ENCODE peak calls at places on chromosomes 13 and 19, in six cellular contexts. C, S, T, N, G and R are unnamed samples.

GRCh38 chr13:70523622-70524021 is 415.4 kb upstream of the KLHL1 start:
- DNase-seq in C (no peak), S (no peak), N (no peak), T (no peak), G (no peak), R (no peak)

GRCh38 chr13:76474356-76474755 is 411.8 kb downstream of the KCTD12 start:
- DNase-seq in S (no peak), G (no peak), C (no peak), N (no peak), T (no peak), R (no peak)

GRCh38 chr19:18532208-18532890 is 10.5 kb upstream of the ELL start:
- DNase-seq in T (no peak), C (no peak), N (no peak), S (no peak), G (no peak), R (no peak)

GRCh38 chr19:611506-611869 is 21.8 kb downstream of the HCN2 start:
- DNase-seq in N (no peak), T (no peak), S (no peak), C (no peak), G (peak; percentile 99), R (no peak)

GRCh38 chr19:2587001-2587719 is 111.2 kb downstream of the GADD45B start:
- DNase-seq in S (peak; percentile 15), G (no peak), N (peak; percentile 44), C (no peak), T (no peak), R (no peak)

GRCh38 chr13:38685974-38686571 is 804 bp upstream of the FREM2 start:
- DNase-seq in G (peak; percentile 6), C (no peak), N (no peak), T (no peak), S (no peak), R (no peak)

GRCh38 chr19:58439576-58440554 is at the start of gene ZNF132:
- DNase-seq in N (peak; percentile 98), T (no peak), S (peak; percentile 99), G (peak; percentile 99), C (peak; percentile 9), R (peak; percentile 88)

GRCh38 chr19:54806516-54806838 is 3.1 kb downstream of the KIR2DL4 start:
- DNase-seq in G (no peak), T (no peak), N (no peak), S (no peak), C (no peak), R (no peak)

GRCh38 chr19:57465680-57466381 is 8.9 kb upstream of the VN1R1 start:
- DNase-seq in S (no peak), N (no peak), C (no peak), G (peak; percentile 50), T (peak; percentile 57), R (no peak)

GRCh38 chr19:14367016-14367415 is 14.2 kb upstream of the ADGRE5 start:
- DNase-seq in N (no peak), S (no peak), C (no peak), T (no peak), G (no peak), R (no peak)

GRCh38 chr19:14366529-14366928 is 14.7 kb upstream of the ADGRE5 start:
- DNase-seq in C (peak; percentile 16), S (peak; percentile 54), G (peak; percentile 50), T (peak; percentile 69), N (peak; percentile 73), R (no peak)

GRCh38 chr19:14363203-14364097 is 17.8 kb upstream of the ADGRE5 start:
- DNase-seq in T (peak; percentile 25), G (peak; percentile 30), C (peak; percentile 53), S (peak; percentile 67), N (peak; percentile 72), R (peak; percentile 77)

GRCh38 chr19:14361824-14362223 is 19.4 kb upstream of the ADGRE5 start:
- DNase-seq in T (no peak), S (no peak), C (no peak), G (no peak), N (no peak), R (no peak)
- TF ChIP-seq CTCF in T (peak; percentile 40), S (no peak), C (no peak), G (peak; percentile 51), N (no peak), R (peak; percentile 41)

GRCh38 chr19:43560687-43561086 is 14.6 kb downstream of the XRCC1 start:
- DNase-seq in C (no peak), T (peak; percentile 19), N (no peak), S (no peak), G (peak; percentile 13), R (no peak)
- TF ChIP-seq CTCF in C (no peak), T (peak; percentile 35), N (no peak), S (no peak), G (peak; percentile 44), R (no peak)

DNA sequence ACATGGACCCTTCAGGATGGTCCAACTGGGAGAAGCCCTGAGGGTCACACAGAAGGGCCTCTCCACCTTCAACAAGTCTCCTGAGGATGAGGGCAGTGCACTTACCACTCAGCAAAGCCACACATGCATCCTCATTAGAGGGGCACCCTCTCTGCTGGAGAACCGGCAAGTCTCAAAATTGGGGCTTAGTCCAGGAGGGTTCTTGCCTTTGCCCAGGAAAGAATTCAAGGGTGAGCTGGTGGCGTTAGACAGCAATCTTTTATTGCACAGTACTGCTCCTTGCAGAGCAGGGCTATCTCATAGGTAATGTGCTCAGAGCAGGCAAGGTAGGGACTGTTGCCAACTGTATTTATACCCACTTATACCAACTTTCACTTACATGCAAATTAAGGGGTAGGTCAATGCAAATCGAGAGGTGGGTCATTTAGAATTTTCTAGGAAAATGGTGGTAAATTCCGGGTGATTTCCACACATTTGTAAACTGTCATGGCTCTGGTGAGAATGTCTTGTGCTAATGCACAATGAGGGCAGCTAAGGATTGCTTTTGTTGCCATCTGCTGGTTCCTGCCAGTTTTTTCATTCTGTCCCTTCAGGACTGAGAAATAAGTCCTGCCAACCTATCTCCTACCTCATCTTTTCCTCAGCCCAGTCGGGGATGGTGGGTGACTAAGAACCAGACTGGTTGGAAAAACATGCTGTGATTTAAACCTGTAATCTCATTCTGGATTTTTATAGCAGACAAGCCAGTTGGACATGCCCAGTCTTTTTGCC is 27.8 kb upstream of the IGSF23 start:
- DNase-seq in C (no peak), N (no peak), S (no peak), G (peak; percentile 61), T (no peak), R (no peak)
- TF ChIP-seq CTCF in C (no peak), N (no peak), S (no peak), G (peak; percentile 41), T (peak; percentile 42), R (no peak)

DNA sequence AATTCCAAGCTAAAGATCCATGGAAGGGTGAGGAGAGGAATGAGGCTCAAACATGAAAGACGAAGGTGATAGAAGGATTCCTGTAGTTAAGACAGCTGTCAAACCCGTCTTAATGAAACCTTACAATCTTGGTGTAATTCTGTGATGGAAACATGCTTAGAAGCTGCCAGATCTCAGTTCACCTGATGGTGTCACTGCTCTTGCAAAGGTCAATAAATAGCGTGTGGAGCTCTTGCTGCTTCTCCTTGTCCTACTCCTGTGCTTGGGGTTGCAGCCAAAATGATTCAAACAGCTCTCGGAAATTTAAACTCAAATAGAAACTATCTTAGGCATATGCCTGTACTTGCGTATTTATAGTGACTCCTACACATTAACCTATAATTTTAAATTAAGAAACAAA is 1705.0 kb downstream of the OLFM4 start:
- DNase-seq in N (no peak), G (no peak), T (peak; percentile 3), C (no peak), S (no peak), R (no peak)
- TF ChIP-seq CTCF in N (no peak), G (no peak), T (no peak), C (peak; percentile 20), S (no peak), R (no peak)

GRCh38 chr19:11890634-11891033 is 3.1 kb downstream of the ZNF69 start:
- DNase-seq in G (no peak), T (no peak), N (no peak), S (no peak), C (no peak), R (no peak)

GRCh38 chr19:11887247-11887617 is 350 bp upstream of the ZNF69 start:
- DNase-seq in T (no peak), C (no peak), G (no peak), N (no peak), S (no peak), R (no peak)

DNA sequence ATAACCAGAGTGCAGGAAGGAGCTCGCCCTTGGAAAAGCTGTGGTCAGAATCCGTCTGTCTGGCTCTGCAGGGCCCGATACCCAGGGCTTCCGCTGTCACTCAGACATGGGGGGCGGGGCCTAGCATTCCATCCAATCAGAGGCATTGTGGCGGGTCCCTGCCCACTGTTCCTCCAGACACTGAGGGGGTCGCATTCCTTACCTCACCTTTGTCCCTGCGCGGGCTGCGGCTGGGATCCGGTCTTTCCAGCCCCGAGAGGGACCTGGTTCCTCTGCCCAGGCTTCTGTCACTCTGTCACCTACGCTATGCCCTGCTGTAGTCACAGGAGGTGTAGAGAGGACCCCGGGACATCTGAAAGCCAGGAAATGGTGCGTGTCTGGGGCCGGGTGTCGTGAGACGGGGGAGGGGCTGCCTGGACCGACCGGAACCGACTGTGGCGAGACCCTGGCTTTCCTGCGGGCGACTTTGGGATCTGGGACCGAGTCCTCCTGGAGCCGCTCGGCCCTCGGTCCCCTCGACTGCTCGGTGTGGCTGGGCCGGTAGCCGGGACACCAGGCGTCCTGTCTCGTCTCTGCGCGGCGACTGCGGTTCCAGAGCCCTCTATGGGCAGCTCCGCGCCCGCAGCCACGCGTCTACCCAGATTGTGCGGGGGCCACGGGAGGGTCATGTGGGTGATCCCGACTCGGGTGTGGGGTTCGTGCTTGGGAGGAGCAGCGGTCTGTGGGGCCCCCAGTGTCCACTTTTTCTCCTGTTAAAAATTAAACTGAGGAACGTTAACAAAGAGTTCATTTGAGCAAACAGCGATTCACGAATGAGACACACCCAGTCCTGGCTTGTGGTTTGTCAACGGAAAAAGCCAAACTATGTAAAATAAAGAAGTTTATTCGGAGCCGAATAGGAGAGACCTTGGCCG is at the start of gene ZNF69:
- DNase-seq in S (peak; percentile 94), T (peak; percentile 92), G (peak; percentile 54), N (peak; percentile 92), C (peak; percentile 90), R (peak; percentile 90)
- TF ChIP-seq CTCF in S (peak; percentile 28), T (peak; percentile 42), G (peak; percentile 26), N (peak; percentile 12), C (peak; percentile 54), R (peak; percentile 58)

GRCh38 chr13:109275848-109276247 is 510.5 kb downstream of the IRS2 start:
- DNase-seq in C (no peak), T (no peak), G (no peak), S (no peak), N (no peak), R (no peak)
- TF ChIP-seq CTCF in C (peak; percentile 33), T (peak; percentile 22), G (no peak), S (no peak), N (no peak), R (peak; percentile 52)

DNA sequence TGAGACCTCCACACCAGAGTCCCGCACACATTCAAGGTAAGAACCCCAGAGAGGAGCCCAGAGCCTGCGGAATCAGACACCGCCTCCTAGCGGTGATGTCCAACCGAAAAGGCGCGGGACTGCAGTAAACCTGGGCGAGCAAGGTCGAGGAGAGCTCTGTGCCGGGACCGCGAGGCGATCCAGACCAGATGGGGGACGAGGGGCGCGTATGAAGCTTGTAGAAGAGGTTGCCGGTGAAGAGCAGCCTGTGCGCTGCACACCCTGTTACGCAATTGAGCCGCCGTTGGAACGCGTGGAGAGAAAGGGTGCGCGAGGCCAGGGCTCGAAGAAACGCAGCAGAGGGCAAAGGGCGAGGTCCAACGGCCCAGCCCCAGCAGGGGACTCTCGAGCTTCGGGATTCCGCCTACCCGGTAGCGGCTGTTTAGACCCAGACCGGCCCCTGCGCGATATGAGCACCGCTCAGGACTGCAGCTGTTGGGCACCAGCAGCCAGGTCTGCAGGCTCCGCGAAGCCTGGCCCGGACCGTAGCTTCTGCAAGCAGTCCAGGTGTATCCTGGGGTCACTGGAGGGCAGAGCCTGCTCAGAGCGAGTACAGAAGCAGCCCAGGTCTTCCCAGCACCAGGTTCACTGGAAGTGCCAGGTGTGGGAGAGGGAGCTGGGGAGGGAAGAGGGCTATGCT is 65.9 kb upstream of the ZNF599 start:
- DNase-seq in G (no peak), N (no peak), S (no peak), T (peak; percentile 24), C (peak; percentile 28), R (peak; percentile 71)
- TF ChIP-seq CTCF in G (peak; percentile 72), N (no peak), S (no peak), T (peak; percentile 62), C (peak; percentile 60), R (peak; percentile 64)